ENCODE peak calls at places on chromosomes 12 and 14, in seven cellular contexts. A is IMR-90, B is AG09309, N is SK-N-SH, R is activated B cell treated with CpG ODN at 0.5 μM for 24 hours, I is lower leg skin, F is choroid plexus epithelial cell. L is an unnamed sample.

GRCh38 chr12:96026331-96026730 is 9.1 kb downstream of the LTA4H start:
- DNase-seq in N (no peak), F (no peak), B (no peak), I (no peak), A (no peak), R (no peak), L (no peak)

GRCh38 chr12:1913377-1914115 is 4.9 kb downstream of the CACNA2D4 start:
- DNase-seq in R (no peak), B (no peak), A (no peak), N (peak; percentile 42), I (peak; percentile 59), F (no peak), L (no peak)

GRCh38 chr14:50318031-50318626 is 6.0 kb downstream of the DMAC2L start:
- DNase-seq in N (peak; percentile 47), A (peak; percentile 66), R (no peak), F (peak; percentile 78), B (peak; percentile 29), I (no peak), L (no peak)

GRCh38 chr12:5428332-5429221 is 3.3 kb upstream of the NTF3 start:
- DNase-seq in F (peak; percentile 48), R (no peak), I (peak; percentile 71), N (peak; percentile 37), A (peak; percentile 75), B (no peak), L (no peak)

GRCh38 chr12:46456356-46457334 is 84.1 kb upstream of the SLC38A2 start:
- DNase-seq in R (no peak), F (peak; percentile 37), N (no peak), I (no peak), B (no peak), A (peak; percentile 74), L (no peak)

GRCh38 chr12:77615331-77615730 is 215.4 kb upstream of the NAV3 start:
- DNase-seq in R (no peak), A (no peak), B (no peak), N (no peak), F (peak; percentile 35), I (no peak), L (no peak)

GRCh38 chr12:80316141-80316700 is 127.8 kb upstream of the PTPRQ start:
- DNase-seq in I (no peak), F (no peak), B (no peak), A (no peak), N (no peak), R (no peak), L (no peak)

GRCh38 chr14:70779667-70780066 is 29.6 kb downstream of the MAP3K9 start:
- DNase-seq in B (no peak), I (peak; percentile 25), F (no peak), N (no peak), R (no peak), A (no peak), L (no peak)

GRCh38 chr12:15808250-15808971 is 19.2 kb upstream of the EPS8 start:
- DNase-seq in I (no peak), R (no peak), N (no peak), F (peak; percentile 57), B (no peak), A (peak; percentile 83), L (no peak)

GRCh38 chr12:52425466-52425865 is 8.7 kb downstream of the KRT75 start:
- DNase-seq in B (no peak), A (no peak), R (no peak), F (no peak), N (no peak), I (no peak), L (no peak)

GRCh38 chr12:29653286-29653685 is 130.5 kb downstream of the TMTC1 start:
- DNase-seq in N (no peak), B (no peak), I (no peak), A (no peak), F (no peak), R (no peak), L (no peak)

GRCh38 chr14:101065696-101066694 is 162.5 kb upstream of the RTL1 start:
- DNase-seq in R (no peak), A (no peak), N (no peak), F (no peak), B (no peak), I (no peak), L (no peak)

GRCh38 chr14:104368751-104369100 is 210.8 kb upstream of the C14orf180 start:
- DNase-seq in N (no peak), F (no peak), R (no peak), A (no peak), I (no peak), B (no peak), L (no peak)

GRCh38 chr12:131738196-131738595 is 27.3 kb downstream of the SFSWAP start:
- DNase-seq in N (no peak), B (no peak), I (no peak), F (no peak), A (no peak), R (no peak), L (no peak)

GRCh38 chr14:51862171-51862838 is 1.9 kb downstream of the GNG2 start:
- DNase-seq in F (no peak), A (peak; percentile 19), N (no peak), B (no peak), R (no peak), I (no peak), L (no peak)

GRCh38 chr12:132327351-132328171 is 1.8 kb downstream of the GALNT9 start:
- DNase-seq in A (peak; percentile 82), B (peak; percentile 82), N (no peak), R (no peak), F (peak; percentile 92), I (no peak), L (no peak)

GRCh38 chr14:73503648-73504047 is 12.9 kb downstream of the RIOX1 start:
- DNase-seq in R (no peak), A (peak; percentile 76), N (no peak), F (peak; percentile 63), B (peak; percentile 34), I (no peak), L (no peak)

GRCh38 chr12:39905152-39905551 is 200.7 kb downstream of the SLC2A13 start:
- DNase-seq in I (peak; percentile 89), B (peak; percentile 78), F (peak; percentile 8), A (peak; percentile 22), N (peak; percentile 49), R (no peak), L (no peak)

GRCh38 chr14:103558071-103558882 is 4.2 kb downstream of the BAG5 start:
- DNase-seq in I (no peak), A (peak; percentile 83), B (peak; percentile 43), F (peak; percentile 84), R (no peak), N (no peak), L (no peak)

GRCh38 chr12:103780992-103781391 is 60.0 kb downstream of the NT5DC3 start:
- DNase-seq in B (no peak), F (no peak), R (no peak), I (no peak), A (no peak), N (no peak), L (no peak)

GRCh38 chr12:130633771-130634170 is 82.3 kb downstream of the RIMBP2 start:
- DNase-seq in A (no peak), F (no peak), I (no peak), B (no peak), R (no peak), N (peak; percentile 81), L (no peak)

GRCh38 chr12:114678718-114679117 is 5.3 kb downstream of the TBX3 start:
- DNase-seq in F (no peak), B (no peak), R (no peak), N (no peak), A (no peak), I (no peak), L (no peak)

GRCh38 chr12:117380083-117380482 is 18.7 kb upstream of the NOS1 start:
- DNase-seq in F (no peak), I (no peak), N (no peak), R (no peak), B (no peak), A (no peak), L (no peak)

GRCh38 chr14:60079723-60080122 is 12.0 kb upstream of the PCNX4 start:
- DNase-seq in F (peak; percentile 19), I (no peak), R (no peak), B (no peak), N (no peak), A (no peak), L (no peak)
- TF ChIP-seq CTCF in F (peak; percentile 46), I (no peak), R (no peak), B (no peak), N (no peak), A (no peak), L (no peak)

DNA sequence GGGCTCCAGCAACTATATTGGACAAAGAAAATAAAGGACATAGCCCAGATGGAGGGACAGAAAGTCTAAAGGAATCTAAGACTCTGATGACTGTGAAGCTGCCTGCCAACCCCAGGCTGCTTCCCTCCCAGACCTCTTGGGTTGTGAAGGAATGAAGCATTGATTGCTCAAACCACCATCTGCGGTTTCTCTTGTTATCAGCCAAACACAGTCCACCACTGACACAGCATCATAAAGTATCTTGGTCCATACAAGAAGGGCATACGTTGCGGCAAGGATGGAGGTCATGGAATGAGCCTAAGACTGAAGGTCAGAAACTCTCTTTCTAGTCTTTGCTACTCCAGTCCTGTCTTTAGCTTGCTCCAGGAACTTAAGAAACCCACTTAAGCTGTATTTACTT is 58.5 kb upstream of the PLXNC1 start:
- DNase-seq in F (peak; percentile 43), I (no peak), B (peak; percentile 86), R (no peak), N (no peak), A (peak; percentile 58), L (no peak)
- TF ChIP-seq CTCF in F (no peak), I (no peak), B (no peak), R (no peak), N (no peak), A (no peak), L (no peak)

GRCh38 chr14:76376409-76376877 is 506 bp downstream of the ESRRB start:
- DNase-seq in A (no peak), R (no peak), I (no peak), B (no peak), F (no peak), N (no peak), L (no peak)

GRCh38 chr14:76376001-76376404 is at the start of gene ESRRB:
- DNase-seq in N (peak; percentile 54), F (peak; percentile 39), R (no peak), B (no peak), A (peak; percentile 5), I (no peak), L (no peak)

GRCh38 chr14:76371066-76371465 is 4.9 kb upstream of the ESRRB start:
- DNase-seq in A (no peak), B (no peak), I (no peak), N (peak; percentile 56), F (no peak), R (no peak), L (no peak)

GRCh38 chr14:76375484-76375883 is 453 bp upstream of the ESRRB start:
- DNase-seq in A (no peak), N (no peak), B (no peak), F (no peak), I (no peak), R (no peak), L (no peak)

GRCh38 chr14:76373456-76373855 is 2.5 kb upstream of the ESRRB start:
- DNase-seq in I (no peak), A (no peak), B (no peak), F (no peak), N (no peak), R (no peak), L (no peak)
- TF ChIP-seq CTCF in I (no peak), A (no peak), B (no peak), F (no peak), N (no peak), R (no peak), L (no peak)

DNA sequence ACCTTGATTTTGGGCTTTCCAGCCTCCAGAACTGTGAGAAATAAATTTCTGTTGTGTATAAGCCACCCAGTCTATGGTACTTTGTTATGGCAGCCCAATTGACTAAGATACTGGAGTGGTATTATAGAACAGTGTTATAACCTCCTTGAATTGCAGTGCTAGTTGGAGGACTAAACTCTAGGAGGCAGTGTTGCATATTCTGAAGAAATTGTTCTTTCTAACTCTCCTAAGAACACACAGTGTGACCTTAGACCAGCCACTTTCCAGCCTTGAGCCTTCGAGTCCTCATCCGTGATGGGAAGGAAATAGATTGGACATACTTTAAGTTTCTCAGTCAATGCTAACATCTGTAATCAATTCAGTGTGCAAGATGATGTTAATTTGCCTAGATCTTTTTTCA is 22.4 kb upstream of the LRRC10 start:
- DNase-seq in R (no peak), B (no peak), N (no peak), I (no peak), F (no peak), A (no peak), L (no peak)
- TF ChIP-seq CTCF in R (no peak), B (peak; percentile 8), N (peak; percentile 36), I (no peak), F (peak; percentile 41), A (peak; percentile 17), L (no peak)

L was measured in natural killer cell.